ENCODE peak calls at places on chromosomes 13 and 19, in nine cellular contexts. F is fibroblast of pulmonary artery, I is body of pancreas, R is cardiac muscle cell, Q is activated B cell treated with CpG ODN at 0.5 μM for 24 hours, B is PC-9, P is PC-3, T is fibroblast of mammary gland, L is osteocyte. A is an unnamed sample.

GRCh38 chr13:48776396-48776795 is 122.7 kb downstream of the CYSLTR2 start:
- DNase-seq in F (no peak), R (no peak), I (no peak), B (no peak), P (peak), L (no peak), Q (no peak), T (peak), A (no peak)

GRCh38 chr13:100789481-100789880 is 114.9 kb upstream of the TMTC4 start:
- DNase-seq in Q (no peak), B (no peak), T (peak), L (no peak), F (peak), R (no peak), P (no peak), I (no peak), A (no peak)

GRCh38 chr19:17872251-17873001 is 681 bp downstream of the SLC5A5 start:
- DNase-seq in R (no peak), T (no peak), Q (no peak), P (no peak), L (no peak), F (no peak), B (no peak), I (no peak), A (no peak)

GRCh38 chr13:113632706-113633484 is 25.1 kb downstream of the ATP4B start:
- DNase-seq in F (no peak), R (no peak), Q (no peak), T (no peak), L (no peak), B (no peak), I (no peak), P (no peak), A (no peak)

GRCh38 chr13:43766766-43767165 is 20.0 kb downstream of the ENOX1 start:
- DNase-seq in T (no peak), I (no peak), R (peak), Q (no peak), L (no peak), F (no peak), P (no peak), B (no peak), A (no peak)

GRCh38 chr19:17931532-17932191 is 1.2 kb upstream of the CCDC124 start:
- DNase-seq in R (peak), T (no peak), P (no peak), B (no peak), Q (no peak), L (no peak), I (no peak), F (peak), A (no peak)

GRCh38 chr19:55658846-55659459 is 4.1 kb downstream of the U2AF2 start:
- DNase-seq in B (no peak), R (no peak), T (no peak), Q (no peak), P (no peak), L (no peak), I (no peak), F (no peak), A (peak)

GRCh38 chr19:13215572-13216380 is 65.6 kb downstream of the IER2 start:
- DNase-seq in P (peak), Q (peak), F (peak), L (no peak), I (no peak), R (no peak), B (no peak), T (peak), A (no peak)

GRCh38 chr13:51152713-51153112 is 41.6 kb upstream of the C13orf42 start:
- DNase-seq in P (no peak), F (no peak), Q (no peak), T (peak), B (no peak), R (no peak), L (peak), I (no peak), A (no peak)

GRCh38 chr13:110225007-110225406 is 82.0 kb downstream of the COL4A1 start:
- DNase-seq in B (peak), T (no peak), I (no peak), L (no peak), R (no peak), Q (no peak), P (no peak), F (no peak), A (no peak)

GRCh38 chr13:108830916-108831315 is 201.5 kb downstream of the MYO16 start:
- DNase-seq in L (no peak), P (peak), B (no peak), Q (no peak), F (no peak), R (no peak), T (no peak), I (no peak), A (no peak)

GRCh38 chr13:96000069-96000468 is 53.1 kb downstream of the UGGT2 start:
- DNase-seq in Q (no peak), I (no peak), R (no peak), T (no peak), B (no peak), F (no peak), P (no peak), L (no peak), A (no peak)

GRCh38 chr13:25677956-25678355 is 306.2 kb downstream of the ATP8A2 start:
- DNase-seq in P (no peak), F (no peak), R (no peak), Q (no peak), L (no peak), I (no peak), B (no peak), T (no peak), A (no peak)

GRCh38 chr13:25679154-25679553 is 307.4 kb downstream of the ATP8A2 start:
- DNase-seq in F (no peak), L (no peak), Q (no peak), T (no peak), P (no peak), B (no peak), I (no peak), R (no peak), A (no peak)

GRCh38 chr13:25675060-25675459 is 303.3 kb downstream of the ATP8A2 start:
- DNase-seq in T (no peak), B (no peak), R (no peak), Q (no peak), F (no peak), P (no peak), L (peak), I (no peak), A (no peak)

GRCh38 chr13:25679936-25680335 is 308.2 kb downstream of the ATP8A2 start:
- DNase-seq in R (no peak), Q (no peak), B (no peak), P (no peak), F (no peak), I (no peak), L (no peak), T (no peak), A (no peak)

GRCh38 chr13:25678398-25678797 is 306.6 kb downstream of the ATP8A2 start:
- DNase-seq in T (no peak), F (no peak), B (no peak), Q (no peak), L (peak), P (no peak), I (peak), R (no peak), A (no peak)
- TF ChIP-seq CTCF in T (no peak), F (no peak), B (no peak), Q (no peak), L (no peak), P (peak), I (no peak), R (no peak), A (no peak)

DNA sequence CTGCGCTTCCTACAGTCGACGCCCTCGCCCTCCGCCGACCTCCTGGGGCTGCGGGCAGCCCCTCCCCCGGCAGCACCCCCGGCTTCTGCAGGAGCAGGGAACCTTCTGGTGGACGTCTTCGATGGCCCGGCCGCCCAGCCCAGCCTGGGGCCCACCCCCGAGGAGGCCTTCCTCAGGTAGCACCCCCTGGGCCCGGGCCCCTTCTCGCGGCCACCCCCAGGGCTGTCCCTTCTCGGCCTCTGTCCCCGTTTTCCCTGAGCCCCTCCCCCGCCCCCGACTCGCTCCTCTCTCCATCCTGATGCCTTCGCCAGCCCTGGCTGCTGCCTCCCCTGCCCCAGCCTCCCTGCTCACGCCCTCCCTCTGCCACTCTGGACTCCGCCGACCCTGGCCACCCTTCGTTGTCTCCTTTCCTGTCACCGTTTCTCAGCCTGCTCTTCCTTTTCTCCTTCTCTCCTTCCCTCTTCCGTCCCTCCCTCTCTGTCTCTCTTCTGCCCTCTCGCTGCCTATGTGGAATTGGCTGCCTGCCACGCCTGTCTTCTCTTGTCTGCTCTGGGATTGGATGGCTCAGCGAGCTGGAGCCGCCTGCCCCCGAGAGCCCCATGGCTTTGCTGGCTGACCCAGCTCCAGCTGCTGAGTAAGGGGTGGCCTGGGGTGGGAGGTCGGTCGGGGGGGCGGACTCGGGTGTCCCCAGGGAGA is 11.0 kb downstream of the FUZ start:
- DNase-seq in B (no peak), R (peak), L (no peak), I (peak), P (no peak), T (peak), F (peak), Q (no peak), A (no peak)
- TF ChIP-seq CTCF in B (no peak), R (peak), L (peak), I (no peak), P (no peak), T (peak), F (peak), Q (no peak), A (peak)

DNA sequence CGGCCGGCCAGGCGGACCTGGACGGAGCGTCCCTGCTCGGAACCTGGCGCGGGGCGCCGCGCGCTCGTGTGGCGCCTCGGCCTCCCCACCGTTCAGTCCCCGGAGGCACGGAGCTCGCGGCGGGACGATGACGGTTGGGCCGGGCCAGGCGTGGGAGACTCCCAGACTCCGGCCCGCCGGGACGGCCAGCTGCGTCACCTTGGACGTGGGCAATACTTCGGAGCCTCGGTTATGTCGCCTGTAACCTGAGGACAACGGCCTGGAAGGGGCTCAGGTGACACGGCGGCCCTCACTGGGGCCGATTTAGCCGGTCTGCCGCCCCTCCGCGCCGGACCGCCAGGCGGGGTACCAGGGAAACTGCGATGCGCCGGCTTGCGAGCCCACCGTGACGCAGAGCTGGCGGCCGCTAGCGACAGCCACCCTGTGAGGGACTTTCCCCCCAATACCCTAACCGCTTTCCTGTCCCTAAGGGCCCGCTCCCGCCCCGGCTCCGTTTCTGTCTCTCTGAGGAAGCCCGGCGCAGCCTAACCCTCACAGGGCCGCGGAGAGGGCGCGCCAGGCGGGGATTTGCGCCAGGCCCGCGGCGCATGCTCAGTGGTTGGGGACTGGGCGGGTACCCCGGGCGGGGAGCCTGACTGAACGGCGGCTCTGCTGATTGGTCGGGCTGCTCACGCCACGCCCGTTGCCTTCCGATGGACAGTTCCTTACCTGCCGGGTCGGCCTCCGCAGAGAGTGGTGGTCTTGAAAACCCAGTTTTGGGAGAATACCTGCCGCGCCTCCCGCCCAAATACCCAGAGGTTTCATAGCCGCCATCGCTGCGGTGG is 109.5 kb upstream of the DOCK9 start:
- DNase-seq in L (peak), Q (peak), R (peak), T (peak), F (peak), B (peak), P (peak), I (peak), A (peak)
- TF ChIP-seq CTCF in L (peak), Q (no peak), R (peak), T (no peak), F (peak), B (no peak), P (peak), I (peak), A (peak)

GRCh38 chr19:37594064-37594981 is at the start of the genes ZNF540 and ZNF571:
- DNase-seq in F (peak), Q (peak), I (peak), B (peak), L (peak), R (peak), P (peak), T (peak), A (peak)
- TF ChIP-seq CTCF in F (no peak), Q (no peak), I (no peak), B (no peak), L (no peak), R (no peak), P (no peak), T (no peak), A (no peak)

DNA sequence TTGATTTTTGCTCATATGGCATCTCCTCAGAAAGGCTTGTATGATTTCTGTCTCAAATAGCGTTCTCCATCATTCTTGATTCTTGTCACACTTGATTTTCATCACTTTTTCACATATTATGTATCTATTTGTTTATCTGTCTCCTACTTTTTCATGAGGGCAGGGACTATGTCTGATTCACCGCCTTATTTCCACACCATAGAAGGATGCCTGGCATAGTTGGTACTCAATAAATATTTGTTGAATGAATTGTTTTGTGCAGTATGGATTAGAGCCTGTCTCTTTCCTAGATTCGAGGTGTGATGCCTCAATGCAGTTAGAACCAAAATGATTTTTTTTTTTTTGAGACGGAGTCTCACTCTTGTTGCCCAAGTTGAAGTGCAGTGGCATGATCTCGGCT is 12.1 kb downstream of the SAE1 start:
- DNase-seq in L (no peak), Q (no peak), R (no peak), B (peak), P (no peak), F (no peak), T (no peak), I (no peak), A (no peak)
- TF ChIP-seq CTCF in L (no peak), Q (no peak), R (no peak), B (no peak), P (no peak), F (no peak), T (no peak), I (no peak), A (no peak)

DNA sequence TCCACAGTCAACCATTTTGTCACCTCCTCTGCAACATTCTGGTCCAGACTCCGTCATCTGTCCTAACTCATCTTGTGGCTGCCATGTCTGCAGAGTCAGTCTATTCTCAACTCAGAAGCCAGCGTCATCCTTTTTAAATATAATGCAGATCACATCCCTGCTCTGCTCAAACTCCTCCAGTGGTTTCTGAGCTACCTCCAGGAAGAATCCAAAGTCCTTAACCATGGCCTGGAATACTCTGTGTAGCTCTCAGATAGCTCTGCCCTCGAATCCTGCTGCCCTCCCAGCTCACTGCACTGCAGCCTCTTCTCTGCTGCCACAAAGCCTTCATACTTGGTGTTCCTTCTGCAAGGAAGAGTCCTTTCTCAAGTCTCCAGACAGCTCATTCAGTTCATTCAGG is 190.8 kb downstream of the FOXO1 start:
- DNase-seq in L (no peak), P (no peak), B (no peak), T (no peak), R (no peak), Q (no peak), F (no peak), I (no peak), A (no peak)
- TF ChIP-seq CTCF in L (no peak), P (no peak), B (no peak), T (no peak), R (no peak), Q (no peak), F (no peak), I (no peak), A (no peak)

DNA sequence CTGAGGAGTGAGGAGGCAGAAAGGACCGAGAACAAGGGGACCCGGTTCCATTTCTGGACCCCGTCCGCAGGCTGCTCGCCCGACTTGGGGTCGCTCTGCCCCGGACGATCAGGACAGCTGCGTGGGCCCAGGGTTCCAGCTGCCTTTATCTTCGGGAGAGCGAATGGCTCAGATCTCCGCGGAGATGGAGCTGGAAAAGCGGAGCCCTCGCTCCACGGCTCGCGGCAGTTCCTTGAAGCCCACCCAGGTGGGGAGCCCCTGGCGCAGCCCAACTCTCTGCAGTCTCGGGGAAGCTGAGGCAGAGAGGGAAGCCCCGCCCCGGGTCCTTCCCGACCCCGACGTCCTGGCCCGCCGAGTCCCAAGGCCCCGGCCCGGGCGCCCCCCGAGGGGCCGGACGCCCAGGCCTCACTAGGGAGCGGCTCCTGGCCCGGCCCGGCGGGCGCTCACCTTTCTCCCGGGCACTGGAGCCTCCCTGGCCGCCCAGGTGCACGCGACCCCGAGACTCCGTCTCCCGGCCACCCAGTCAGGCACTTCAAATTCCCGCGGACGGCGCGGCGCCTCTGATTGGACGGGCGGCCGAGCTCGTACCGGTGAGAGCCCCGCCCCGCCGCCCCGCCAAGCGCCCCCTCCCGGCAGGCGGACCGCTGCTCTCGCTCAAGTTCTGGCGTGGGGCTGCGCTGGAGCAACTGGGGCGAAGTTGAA is 485.7 kb downstream of the UQCRFS1 start:
- DNase-seq in B (no peak), T (peak), F (peak), R (peak), P (no peak), L (no peak), Q (no peak), I (no peak), A (no peak)
- TF ChIP-seq CTCF in B (no peak), T (no peak), F (peak), R (peak), P (no peak), L (no peak), Q (no peak), I (no peak), A (no peak)

DNA sequence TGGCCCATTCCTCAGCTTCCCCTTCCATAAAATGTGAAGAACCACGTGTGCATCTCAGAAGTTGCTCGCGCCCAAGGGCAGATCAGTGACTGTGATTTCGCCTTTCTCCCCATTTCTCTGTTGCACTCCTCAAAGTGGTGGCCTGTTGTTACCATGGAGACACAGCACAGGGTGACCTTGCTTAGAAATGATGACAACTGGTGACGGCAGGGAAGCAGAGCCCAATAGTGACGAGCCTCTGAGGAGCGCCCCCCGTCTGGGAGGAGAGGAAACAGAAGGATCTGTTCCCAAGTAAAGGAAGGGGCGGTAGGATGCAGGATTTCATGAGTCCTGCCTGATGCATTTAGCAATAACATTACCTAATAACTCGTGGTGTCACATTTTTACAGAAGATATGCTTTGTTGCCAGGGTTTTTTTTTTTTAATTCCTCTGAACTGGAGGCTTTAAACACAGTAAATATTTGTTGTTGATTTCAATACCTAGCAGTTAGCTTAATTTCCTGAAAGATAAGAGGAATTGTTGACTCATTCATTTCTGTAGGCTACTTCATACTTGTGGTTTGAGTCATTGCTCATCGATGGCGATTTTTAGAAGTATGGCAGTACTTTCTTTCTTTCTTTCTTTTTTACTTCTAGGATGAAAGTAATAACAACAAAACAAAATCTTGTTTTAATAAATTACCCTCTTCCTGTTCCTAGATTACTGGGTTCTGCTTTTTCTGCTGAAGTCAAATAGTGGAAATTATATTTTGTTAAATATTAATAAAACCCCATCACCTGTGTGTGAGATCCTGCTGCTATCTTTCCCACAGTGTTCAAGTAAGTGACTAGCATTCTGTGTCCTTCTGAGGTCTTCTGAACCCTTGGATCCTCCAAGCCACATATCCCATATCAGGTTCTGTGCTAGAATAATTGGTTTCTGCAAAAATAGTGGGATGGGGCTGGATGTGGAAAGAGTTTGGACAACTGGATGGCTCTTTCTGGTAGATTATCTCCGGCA is 36.0 kb downstream of the MBNL2 start:
- DNase-seq in T (peak), F (peak), B (peak), Q (no peak), L (no peak), I (peak), P (peak), R (no peak), A (no peak)
- TF ChIP-seq CTCF in T (peak), F (peak), B (peak), Q (no peak), L (no peak), I (no peak), P (peak), R (peak), A (no peak)

GRCh38 chr13:72290962-72291681 is 424.1 kb upstream of the DACH1 start:
- DNase-seq in F (peak), T (peak), I (no peak), B (peak), R (no peak), Q (no peak), L (no peak), P (peak), A (no peak)
- TF ChIP-seq CTCF in F (no peak), T (no peak), I (no peak), B (no peak), R (no peak), Q (no peak), L (peak), P (no peak), A (no peak)